ENCODE peak calls at places on chromosomes 4 and X, in seven cellular contexts. M, G, V, B, A, H and I are unnamed samples. For H3K4me1, the result is how much of the 10 kb centered on the place peaks cover.

GRCh38 chrX:20067709-20068315 is 48.9 kb downstream of the MAP7D2 start:
- DNase-seq in M (no peak), G (peak), V (peak), B (no peak), A (peak), H (peak), I (peak)

GRCh38 chr4:73729534-73730165 is 10.7 kb upstream of the CXCL8 start:
- DNase-seq in M (peak), G (peak), V (peak), B (peak), A (peak), H (peak), I (peak)

GRCh38 chrX:45775462-45775861 is 574.8 kb upstream of the DIPK2B start:
- DNase-seq in M (no peak), G (peak), V (peak), B (no peak), A (no peak), H (no peak), I (peak)

GRCh38 chr4:85498068-85498733 is 23.3 kb downstream of the ARHGAP24 start:
- DNase-seq in M (no peak), G (peak), V (no peak), B (peak), A (no peak), H (no peak), I (peak)

GRCh38 chrX:12949205-12949926 is 25.5 kb upstream of the TMSB4X start:
- DNase-seq in M (no peak), G (no peak), V (no peak), B (no peak), A (no peak), H (no peak), I (peak)

GRCh38 chr4:10296730-10297129 is 160.5 kb downstream of the ZNF518B start:
- DNase-seq in M (peak), G (no peak), V (peak), B (no peak), A (peak), H (no peak), I (peak)

GRCh38 chr4:7581477-7581876 is 146.7 kb upstream of the PSAPL1 start:
- DNase-seq in M (peak), G (no peak), V (peak), B (peak), A (peak), H (no peak), I (peak)

GRCh38 chr4:99665981-99666380 is 8.4 kb upstream of the C4orf54 start:
- DNase-seq in M (no peak), G (no peak), V (no peak), B (peak), A (no peak), H (no peak), I (no peak)

GRCh38 chr4:175536852-175537453 is 275.1 kb downstream of the GPM6A start:
- DNase-seq in M (peak), G (peak), V (peak), B (peak), A (peak), H (peak), I (peak)

GRCh38 chr4:2179717-2180116 is 62.2 kb downstream of the HAUS3 start:
- DNase-seq in M (no peak), G (no peak), V (no peak), B (no peak), A (no peak), H (no peak), I (no peak)

GRCh38 chr4:128916832-128917231 is 107.3 kb downstream of the JADE1 start:
- DNase-seq in M (no peak), G (no peak), V (no peak), B (no peak), A (no peak), H (no peak), I (no peak)

GRCh38 chrX:1593286-1594271 is 2.2 kb downstream of the AKAP17A start:
- DNase-seq in M (no peak), G (no peak), V (no peak), B (no peak), A (no peak), H (no peak), I (no peak)

GRCh38 chr4:106993846-106994245 is 42.3 kb downstream of the DKK2 start:
- DNase-seq in M (no peak), G (no peak), V (no peak), B (no peak), A (no peak), H (no peak), I (no peak)

GRCh38 chr4:185932491-185932890 is 120.5 kb upstream of the SORBS2 start:
- DNase-seq in M (peak), G (no peak), V (no peak), B (no peak), A (no peak), H (no peak), I (no peak)

GRCh38 chr4:26342328-26343040 is 21.7 kb downstream of the RBPJ start:
- DNase-seq in M (no peak), G (peak), V (no peak), B (no peak), A (peak), H (peak), I (peak)

GRCh38 chrX:68686684-68687045 is 39.2 kb downstream of the STARD8 start:
- DNase-seq in M (peak), G (no peak), V (peak), B (no peak), A (peak), H (no peak), I (peak)

GRCh38 chr4:111323916-111324315 is 701.0 kb upstream of the PITX2 start:
- DNase-seq in M (no peak), G (no peak), V (no peak), B (no peak), A (no peak), H (no peak), I (peak)

GRCh38 chr4:181597766-181598165 is 645.4 kb upstream of the TENM3 start:
- DNase-seq in M (no peak), G (no peak), V (no peak), B (no peak), A (no peak), H (no peak), I (no peak)

GRCh38 chr4:8267077-8267476 is 2.5 kb upstream of the HTRA3 start:
- DNase-seq in M (peak), G (peak), V (peak), B (peak), A (peak), H (peak), I (peak)

GRCh38 chrX:103248553-103248952 is 6.4 kb downstream of the TCEAL8 start:
- DNase-seq in M (no peak), G (peak), V (peak), B (no peak), A (no peak), H (peak), I (peak)

GRCh38 chr4:176927664-176928063 is 134.9 kb upstream of the VEGFC start:
- DNase-seq in M (no peak), G (peak), V (no peak), B (no peak), A (peak), H (no peak), I (peak)

GRCh38 chrX:17547658-17548057 is 172.7 kb downstream of the NHS start:
- DNase-seq in M (no peak), G (peak), V (no peak), B (peak), A (peak), H (peak), I (peak)

GRCh38 chr4:1204828-1205591 is 32.6 kb upstream of the SPON2 start:
- DNase-seq in M (no peak), G (no peak), V (peak), B (no peak), A (peak), H (no peak), I (no peak)

GRCh38 chr4:101346562-101347266 is 612 bp downstream of the PPP3CA start:
- DNase-seq in M (peak), G (peak), V (peak), B (peak), A (peak), H (no peak), I (peak)

GRCh38 chr4:69874507-69874906 is 14.6 kb upstream of the SULT1E1 start:
- DNase-seq in M (no peak), G (peak), V (no peak), B (no peak), A (no peak), H (no peak), I (no peak)

GRCh38 chrX:101619336-101619735 is 1.5 kb upstream of the ARMCX6 start:
- DNase-seq in M (peak), G (peak), V (peak), B (peak), A (peak), H (no peak), I (no peak)

GRCh38 chr4:144845411-144845810 is 199.5 kb downstream of the HHIP start:
- DNase-seq in M (no peak), G (no peak), V (no peak), B (no peak), A (no peak), H (no peak), I (no peak)

GRCh38 chr4:22695917-22696316 is 3.2 kb downstream of the GBA3 start:
- DNase-seq in M (no peak), G (no peak), V (no peak), B (no peak), A (no peak), H (no peak), I (no peak)

GRCh38 chr4:3316146-3316545 is 23.3 kb downstream of the RGS12 start:
- DNase-seq in M (no peak), G (no peak), V (no peak), B (no peak), A (no peak), H (no peak), I (no peak)
- TF ChIP-seq EZH2 in M (no peak), G (no peak), V (no peak), B (no peak), A (no peak), H (no peak), I (no peak)

GRCh38 chr4:174423257-174423944 is 98.9 kb downstream of the HPGD start:
- DNase-seq in M (no peak), G (peak), V (no peak), B (no peak), A (peak), H (peak), I (peak)
- TF ChIP-seq EZH2phosphoT487 in M (no peak), G (no peak), V (no peak), B (no peak), A (no peak), H (no peak), I (no peak)

GRCh38 chrX:41033299-41033698 is 51.9 kb upstream of the USP9X start:
- DNase-seq in M (no peak), G (peak), V (peak), B (no peak), A (no peak), H (no peak), I (no peak)

GRCh38 chrX:41031256-41031967 is 53.8 kb upstream of the USP9X start:
- DNase-seq in M (no peak), G (no peak), V (no peak), B (no peak), A (no peak), H (no peak), I (no peak)

GRCh38 chrX:41035582-41035981 is 49.7 kb upstream of the USP9X start:
- DNase-seq in M (no peak), G (no peak), V (no peak), B (no peak), A (no peak), H (no peak), I (no peak)

GRCh38 chrX:41036668-41037326 is 48.4 kb upstream of the USP9X start:
- DNase-seq in M (no peak), G (no peak), V (no peak), B (no peak), A (no peak), H (no peak), I (no peak)
- H3K4me1 ChIP-seq in M (under half), G (under half), V (under half), B (under half), A (under half), H (under half), I (under half)

GRCh38 chr4:113760094-113760851 is 1.3 kb downstream of the CAMK2D start:
- DNase-seq in M (peak), G (peak), V (peak), B (peak), A (peak), H (no peak), I (peak)
- TF ChIP-seq EZH2 in M (no peak), G (no peak), V (no peak), B (no peak), A (no peak), H (no peak), I (no peak)

GRCh38 chr4:52032005-52032404 is 6.1 kb downstream of the SGCB start:
- DNase-seq in M (no peak), G (no peak), V (no peak), B (no peak), A (no peak), H (no peak), I (no peak)
- TF ChIP-seq EZH2phosphoT487 in M (no peak), G (no peak), V (no peak), B (no peak), A (no peak), H (no peak), I (no peak)